ENCODE peak calls at places on chromosomes 6 and 20, in seven cellular contexts. A is right lobe of liver, M is HCT116, U is ovary, E is IMR-90, Y is body of pancreas, C is heart left ventricle. J is an unnamed sample. For H3K36me3, the result is how much of the 10 kb centered on the place peaks cover.

GRCh38 chr6:72657798-72658197 is 35.9 kb downstream of the KCNQ5 start:
- DNase-seq in A (no peak), M (no peak), U (no peak), E (peak), Y (no peak), C (no peak), J (no peak)

GRCh38 chr6:35688605-35689322 is at the start of gene FKBP5:
- DNase-seq in A (peak), M (peak), U (peak), E (peak), Y (peak), C (peak), J (peak)

GRCh38 chr20:561437-562231 is 18.0 kb upstream of the CSNK2A1 start:
- DNase-seq in A (no peak), M (peak), U (peak), E (peak), Y (peak), C (peak), J (peak)

GRCh38 chr20:35663516-35663812 is 1.2 kb downstream of the CPNE1 start:
- DNase-seq in A (no peak), M (no peak), U (no peak), E (peak), Y (no peak), C (no peak), J (no peak)

GRCh38 chr20:22499475-22500174 is 84.7 kb downstream of the FOXA2 start:
- DNase-seq in A (no peak), M (no peak), U (no peak), E (no peak), Y (peak), C (no peak), J (peak)

GRCh38 chr6:2213082-2213481 is 32.3 kb downstream of the GMDS start:
- DNase-seq in A (no peak), M (no peak), U (no peak), E (no peak), Y (no peak), C (no peak), J (no peak)

GRCh38 chr6:72321741-72322140 is 300.1 kb upstream of the KCNQ5 start:
- DNase-seq in A (no peak), M (no peak), U (no peak), E (peak), Y (no peak), C (no peak), J (no peak)

GRCh38 chr20:62685781-62686555 is 22.7 kb upstream of the NTSR1 start:
- DNase-seq in A (peak), M (no peak), U (no peak), E (no peak), Y (peak), C (no peak), J (peak)

GRCh38 chr6:108187519-108187918 is 21.7 kb downstream of the NR2E1 start:
- DNase-seq in A (no peak), M (no peak), U (no peak), E (no peak), Y (no peak), C (no peak), J (no peak)

GRCh38 chr20:19081937-19082336 is 130.5 kb upstream of the SLC24A3 start:
- DNase-seq in A (no peak), M (no peak), U (no peak), E (no peak), Y (no peak), C (no peak), J (no peak)

GRCh38 chr6:134169881-134170486 is 117.6 kb upstream of the SLC2A12 start:
- DNase-seq in A (peak), M (no peak), U (no peak), E (peak), Y (peak), C (peak), J (no peak)

GRCh38 chr6:144158133-144158532 is 7.8 kb downstream of the STX11 start:
- DNase-seq in A (peak), M (no peak), U (peak), E (peak), Y (peak), C (peak), J (no peak)

GRCh38 chr6:41964201-41964887 is 22.7 kb upstream of the CCND3 start:
- DNase-seq in A (no peak), M (no peak), U (no peak), E (no peak), Y (no peak), C (no peak), J (no peak)

GRCh38 chr20:43388267-43389081 is 69.2 kb upstream of the SRSF6 start:
- DNase-seq in A (no peak), M (no peak), U (no peak), E (peak), Y (peak), C (peak), J (no peak)

GRCh38 chr20:40953856-40954255 is 74.8 kb upstream of the TOP1 start:
- DNase-seq in A (no peak), M (no peak), U (no peak), E (peak), Y (no peak), C (no peak), J (no peak)

GRCh38 chr6:92806254-92806653 is 613.1 kb downstream of the EPHA7 start:
- DNase-seq in A (no peak), M (no peak), U (no peak), E (no peak), Y (no peak), C (no peak), J (no peak)

GRCh38 chr6:43054206-43054943 is 724 bp upstream of the CUL7 start:
- DNase-seq in A (no peak), M (no peak), U (peak), E (no peak), Y (no peak), C (no peak), J (no peak)

GRCh38 chr6:43055966-43056365 is 2.3 kb upstream of the CUL7 start:
- DNase-seq in A (no peak), M (no peak), U (no peak), E (no peak), Y (no peak), C (no peak), J (no peak)

GRCh38 chr6:43052225-43052841 is 1.3 kb downstream of the CUL7 start:
- DNase-seq in A (peak), M (no peak), U (peak), E (no peak), Y (peak), C (no peak), J (no peak)

GRCh38 chr6:43052842-43053544 is 658 bp downstream of the CUL7 start:
- DNase-seq in A (peak), M (no peak), U (peak), E (peak), Y (peak), C (no peak), J (no peak)

DNA sequence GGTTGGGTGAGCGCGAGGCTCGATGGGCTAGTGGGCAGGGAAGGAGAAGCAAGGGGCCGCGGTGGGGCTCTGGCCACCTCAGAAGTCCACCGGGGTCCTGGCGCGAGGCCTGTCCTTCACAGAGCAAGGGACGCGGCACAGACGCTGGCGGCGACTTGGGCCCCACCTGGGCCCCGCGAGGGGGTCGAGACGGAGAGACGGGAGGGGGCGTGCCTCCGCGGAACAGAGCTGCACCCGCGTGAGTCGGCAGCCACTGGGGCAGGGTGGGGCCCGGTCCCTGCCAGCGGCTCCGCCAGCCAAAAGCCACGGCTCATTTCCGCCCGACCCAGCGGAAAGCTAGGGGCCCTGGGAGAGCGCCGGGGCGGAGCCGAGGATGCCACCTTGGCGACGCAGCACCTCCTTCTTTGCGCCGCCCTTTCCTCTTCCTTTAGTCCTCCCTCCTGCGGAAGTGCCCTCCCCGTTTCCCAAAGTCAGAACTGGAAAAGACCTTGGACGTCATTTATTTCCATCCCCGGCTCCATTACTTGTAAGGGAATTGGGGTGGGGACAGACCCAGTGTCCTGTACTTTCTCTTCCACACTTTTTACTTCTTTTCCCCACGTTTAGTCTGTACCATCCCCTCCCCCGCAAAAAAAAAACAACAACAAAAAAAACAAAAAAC is at the start of gene CUL7:
- DNase-seq in A (peak), M (peak), U (peak), E (peak), Y (peak), C (peak), J (peak)
- TF ChIP-seq POLR2A in A (peak), M (peak), U (peak), E (peak), Y (peak), C (no peak), J (peak)

DNA sequence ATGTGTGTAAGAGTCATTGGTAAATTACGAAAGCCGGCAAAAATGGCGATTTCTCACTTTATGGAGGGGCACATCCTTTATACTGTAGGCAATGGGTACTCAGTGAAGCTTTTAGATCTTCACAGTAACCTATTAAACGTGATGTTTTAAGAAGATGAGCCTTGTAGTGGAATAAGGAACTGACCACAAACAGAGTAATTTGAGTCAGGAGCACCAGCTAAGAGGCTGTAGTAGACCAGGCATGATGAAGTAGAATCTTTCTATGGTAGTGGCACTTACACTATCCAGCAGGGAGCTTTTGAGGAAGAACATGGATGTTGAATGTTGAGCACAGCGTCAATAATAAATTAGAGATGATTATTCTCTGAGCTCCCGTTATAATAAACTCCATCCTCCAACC is 65.9 kb downstream of the HIVEP2 start:
- DNase-seq in A (no peak), M (no peak), U (no peak), E (no peak), Y (no peak), C (no peak), J (no peak)
- H3K36me3 ChIP-seq in A (under half), M (under half), U (under half), E (under half), Y (under half), C (under half), J (under half)

GRCh38 chr20:50540620-50541605 is 30.7 kb downstream of the PTPN1 start:
- DNase-seq in A (no peak), M (peak), U (no peak), E (peak), Y (no peak), C (no peak), J (no peak)
- TF ChIP-seq POLR2A in A (no peak), M (no peak), U (no peak), E (no peak), Y (no peak), C (no peak), J (no peak)

GRCh38 chr6:169247991-169248390 is 5.7 kb downstream of the THBS2 start:
- DNase-seq in A (no peak), M (no peak), U (peak), E (no peak), Y (no peak), C (no peak), J (no peak)
- H3K36me3 ChIP-seq in A (under half), M (under half), U (under half), E (under half), Y (under half), C (under half), J (under half)

DNA sequence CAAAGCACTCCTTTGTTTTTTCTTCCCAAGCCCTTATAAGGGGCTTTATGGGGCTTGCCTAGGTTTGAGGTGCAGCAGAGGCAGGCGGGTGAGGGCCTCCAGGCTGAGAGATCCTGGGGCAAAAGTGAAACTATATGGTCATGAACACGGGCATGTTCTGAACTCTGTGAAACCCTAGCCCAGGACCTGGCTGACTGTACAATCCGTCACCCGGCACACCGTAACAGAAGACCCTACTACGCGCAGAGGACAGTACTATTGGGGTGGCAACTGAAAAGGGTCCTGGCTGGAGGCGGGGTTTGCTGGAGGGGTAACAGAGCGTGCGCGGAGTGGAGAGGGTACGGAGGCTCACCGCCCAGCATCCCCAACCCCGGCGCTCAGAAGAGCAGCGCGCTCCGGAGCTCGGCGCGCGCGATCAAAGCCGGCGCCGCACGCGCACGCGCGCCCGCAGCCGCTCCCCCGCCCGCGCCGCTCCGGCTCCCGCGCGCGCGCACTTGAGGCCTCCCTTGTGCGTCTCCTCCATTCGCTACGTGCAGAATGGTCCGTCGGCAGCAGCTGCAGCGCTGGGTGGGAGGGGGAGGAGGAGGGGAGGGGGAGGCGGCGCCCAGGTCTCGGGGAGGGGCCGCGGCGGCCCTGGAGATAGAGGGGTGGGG is 54.2 kb downstream of the MRPL14 start:
- DNase-seq in A (peak), M (no peak), U (peak), E (peak), Y (peak), C (peak), J (peak)
- TF ChIP-seq POLR2A in A (peak), M (peak), U (no peak), E (no peak), Y (peak), C (no peak), J (no peak)

GRCh38 chr20:51446230-51446629 is 96.3 kb downstream of the NFATC2 start:
- DNase-seq in A (no peak), M (no peak), U (no peak), E (no peak), Y (no peak), C (no peak), J (no peak)
- H3K36me3 ChIP-seq in A (under half), M (under half), U (under half), E (under half), Y (under half), C (under half), J (under half)